ENCODE peak calls at places on chromosomes 7 and 10, in nine cellular contexts. G is HCT116, I is retinal pigment epithelial cell, P is ovary, U is AG04450, Q is brain microvascular endothelial cell, J is prostate gland, R is astrocyte of the spinal cord, O is upper lobe of right lung. Z is an unnamed sample.

GRCh38 chr10:59177031-59177861 is 803 bp downstream of the PHYHIPL start:
- DNase-seq in G (no peak), I (peak; percentile 41), P (peak; percentile 21), U (peak; percentile 45), Q (peak; percentile 88), J (peak; percentile 46), R (peak; percentile 89), O (no peak), Z (peak; percentile 13)

GRCh38 chr7:141272417-141272816 is 198.6 kb downstream of the TMEM178B start:
- DNase-seq in G (no peak), I (no peak), P (no peak), U (no peak), Q (no peak), J (no peak), R (no peak), O (no peak), Z (no peak)

GRCh38 chr7:24580283-24580946 is 7.2 kb downstream of the PALS2 start:
- DNase-seq in G (no peak), I (no peak), P (no peak), U (no peak), Q (no peak), J (peak; percentile 17), R (no peak), O (no peak), Z (no peak)

GRCh38 chr7:95327356-95327755 is 3.0 kb upstream of the PON1 start:
- DNase-seq in G (no peak), I (peak; percentile 84), P (no peak), U (no peak), Q (no peak), J (no peak), R (no peak), O (no peak), Z (no peak)

GRCh38 chr10:18650618-18651017 is 769 bp downstream of the NSUN6 start:
- DNase-seq in G (no peak), I (no peak), P (no peak), U (no peak), Q (no peak), J (no peak), R (no peak), O (no peak), Z (no peak)

GRCh38 chr10:28180654-28181053 is 122.2 kb downstream of the MPP7 start:
- DNase-seq in G (peak; percentile 69), I (no peak), P (no peak), U (no peak), Q (peak; percentile 22), J (no peak), R (no peak), O (no peak), Z (no peak)

GRCh38 chr7:95693551-95694333 is 78.6 kb upstream of the DYNC1I1 start:
- DNase-seq in G (peak; percentile 19), I (no peak), P (no peak), U (no peak), Q (peak; percentile 35), J (no peak), R (no peak), O (no peak), Z (no peak)

GRCh38 chr7:81871606-81872265 is 101.9 kb upstream of the HGF start:
- DNase-seq in G (no peak), I (no peak), P (no peak), U (no peak), Q (no peak), J (no peak), R (no peak), O (no peak), Z (no peak)

GRCh38 chr7:2045559-2046405 is 187.0 kb downstream of the MAD1L1 start:
- DNase-seq in G (no peak), I (no peak), P (peak; percentile 12), U (no peak), Q (no peak), J (no peak), R (no peak), O (peak; percentile 54), Z (no peak)

GRCh38 chr10:16965740-16966447 is 148.7 kb upstream of the RSU1 start:
- DNase-seq in G (peak; percentile 72), I (peak; percentile 99), P (no peak), U (peak; percentile 97), Q (peak; percentile 94), J (no peak), R (peak; percentile 99), O (no peak), Z (peak; percentile 93)

GRCh38 chr7:123432601-123433000 is 101.8 kb downstream of the IQUB start:
- DNase-seq in G (no peak), I (no peak), P (no peak), U (no peak), Q (no peak), J (no peak), R (no peak), O (no peak), Z (no peak)

GRCh38 chr10:15381420-15381819 is 10.3 kb upstream of the FAM171A1 start:
- DNase-seq in G (no peak), I (no peak), P (no peak), U (no peak), Q (no peak), J (no peak), R (no peak), O (no peak), Z (no peak)

GRCh38 chr7:143384741-143385631 is 3.8 kb downstream of the ZYX start:
- DNase-seq in G (no peak), I (no peak), P (no peak), U (no peak), Q (no peak), J (no peak), R (no peak), O (peak; percentile 68), Z (no peak)

DNA sequence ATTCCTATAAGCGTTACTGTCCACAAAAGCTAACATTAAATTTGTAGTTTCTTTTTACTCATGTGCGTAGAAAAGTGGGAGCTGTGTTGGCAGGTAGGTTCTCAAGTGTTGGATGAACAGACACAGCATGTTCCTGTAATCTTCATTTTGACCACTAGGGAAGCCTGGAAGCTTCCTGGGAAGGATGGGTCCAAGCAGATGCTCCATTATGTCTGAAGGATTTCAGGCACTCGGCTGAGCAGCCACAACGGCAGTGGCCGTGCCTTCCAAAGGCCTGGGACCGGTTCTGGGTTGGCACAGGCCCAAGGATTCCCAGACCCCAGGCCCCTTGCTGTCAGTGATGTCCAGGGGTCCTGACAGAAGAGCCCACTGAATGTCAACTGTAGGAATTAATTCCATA is 386.3 kb downstream of the TNS3 start:
- DNase-seq in G (peak; percentile 21), I (no peak), P (no peak), U (no peak), Q (no peak), J (no peak), R (no peak), O (no peak), Z (no peak)
- TF ChIP-seq CTCF in G (peak; percentile 51), I (no peak), P (no peak), U (peak; percentile 22), Q (peak; percentile 48), J (no peak), R (no peak), O (peak; percentile 18), Z (peak; percentile 17)

GRCh38 chr7:106865130-106866115 is at the start of gene PIK3CG:
- DNase-seq in G (no peak), I (no peak), P (no peak), U (no peak), Q (no peak), J (no peak), R (no peak), O (no peak), Z (no peak)
- H3K4me3 ChIP-seq in G (no peak within 1 kb of the TSS), I (no peak within 1 kb of the TSS), P (no peak within 1 kb of the TSS), U (no peak within 1 kb of the TSS), Q (no peak within 1 kb of the TSS), J (no peak within 1 kb of the TSS), R (no peak within 1 kb of the TSS), O (peak within 1 kb of the TSS; percentile 46), Z (no peak within 1 kb of the TSS)

DNA sequence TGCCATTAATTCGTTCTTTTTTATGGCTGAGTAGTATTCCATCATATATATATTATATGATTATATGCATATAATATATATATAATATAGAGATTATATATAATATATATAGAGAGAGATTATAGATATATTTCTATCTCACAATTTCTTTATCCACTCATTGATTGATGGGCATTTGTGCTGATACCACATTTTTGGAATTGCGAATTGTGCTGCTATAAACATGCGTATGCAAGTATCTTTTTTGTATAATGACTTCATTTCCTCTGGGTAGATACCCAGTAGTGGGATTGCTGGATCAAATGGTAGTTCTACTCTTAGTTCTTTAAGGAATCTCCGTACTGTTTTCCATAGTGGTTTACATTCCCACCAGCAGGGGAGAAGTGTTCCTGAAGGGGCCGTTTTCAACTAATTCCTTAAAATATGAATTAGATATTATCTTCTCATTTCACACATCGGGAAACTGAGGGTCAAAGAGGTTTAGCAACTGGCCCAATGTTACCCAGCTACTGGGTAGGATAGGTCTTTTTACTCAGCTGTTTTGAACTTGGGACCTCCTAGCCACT is 16.5 kb downstream of the NFE2L3 start:
- DNase-seq in G (no peak), I (no peak), P (no peak), U (no peak), Q (no peak), J (no peak), R (no peak), O (no peak), Z (no peak)
- TF ChIP-seq CTCF in G (peak; percentile 38), I (peak; percentile 8), P (no peak), U (peak; percentile 23), Q (peak; percentile 15), J (no peak), R (no peak), O (no peak), Z (no peak)

GRCh38 chr10:122158362-122158761 is 112.7 kb upstream of the BTBD16 start:
- DNase-seq in G (no peak), I (no peak), P (no peak), U (no peak), Q (no peak), J (no peak), R (no peak), O (no peak), Z (no peak)

GRCh38 chr10:122154034-122154732 is 116.9 kb upstream of the BTBD16 start:
- DNase-seq in G (no peak), I (no peak), P (no peak), U (no peak), Q (no peak), J (no peak), R (no peak), O (peak; percentile 40), Z (no peak)

GRCh38 chr10:122157451-122157850 is 113.6 kb upstream of the BTBD16 start:
- DNase-seq in G (no peak), I (no peak), P (no peak), U (no peak), Q (no peak), J (no peak), R (no peak), O (no peak), Z (no peak)

GRCh38 chr10:122152544-122152943 is 118.6 kb upstream of the BTBD16 start:
- DNase-seq in G (no peak), I (no peak), P (no peak), U (no peak), Q (no peak), J (peak; percentile 62), R (peak; percentile 74), O (peak; percentile 61), Z (peak; percentile 67)

DNA sequence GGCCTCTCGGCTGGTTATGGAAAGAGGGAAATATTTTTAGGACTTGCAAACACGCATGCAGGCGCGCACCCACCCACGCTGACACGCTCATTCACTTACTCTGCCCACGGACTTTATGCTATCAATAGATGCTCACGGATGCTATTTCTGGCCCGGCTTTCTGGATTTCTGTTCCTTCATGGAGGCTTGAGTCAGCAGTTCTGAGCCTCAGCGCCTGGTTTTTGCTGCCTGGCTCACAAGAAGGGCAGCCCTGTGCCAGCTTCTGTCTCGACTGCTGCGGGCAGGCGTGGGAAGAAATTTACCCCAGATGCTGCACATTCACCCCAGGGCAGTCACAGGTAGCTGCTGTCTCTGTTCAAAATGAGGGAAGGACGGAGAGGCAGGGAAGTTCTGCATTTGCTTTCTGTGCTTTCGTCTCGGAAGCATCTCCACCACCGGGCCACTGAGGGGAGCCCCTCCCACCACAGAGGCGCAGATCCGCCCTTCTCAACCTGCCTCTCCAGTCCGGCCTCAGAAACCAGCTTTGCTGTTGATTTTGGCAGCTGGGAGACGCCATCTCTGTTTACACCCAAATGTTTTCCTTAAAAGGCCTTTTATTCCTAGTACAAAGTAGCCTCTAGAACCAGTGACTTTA is 116.2 kb upstream of the BTBD16 start:
- DNase-seq in G (no peak), I (no peak), P (no peak), U (peak; percentile 57), Q (peak; percentile 63), J (peak; percentile 88), R (peak; percentile 68), O (peak; percentile 59), Z (peak; percentile 45)
- H3K4me3 ChIP-seq in G (no peak overlapping the region), I (no peak overlapping the region), P (no peak overlapping the region), U (peak overlapping the region; percentile 38), Q (peak overlapping the region; percentile 43), J (peak overlapping the region; percentile 23), R (peak overlapping the region; percentile 14), O (no peak overlapping the region), Z (peak overlapping the region; percentile 27)

Z was measured in AG09309.